ENCODE peak calls at places on chromosomes 1 and 21, in five cellular contexts. One of them, this sample, is unnamed.

GRCh38 chr1:246597340-246597739 is 31.1 kb downstream of the CNST start:
- DNase-seq in GM04504: peak; percentile 86
- DNase-seq in foreskin fibroblast: peak; percentile 72
- DNase-seq in epithelial cell of prostate: peak; percentile 49
- DNase-seq in DMS153: peak; percentile 77
- DNase-seq in this sample: peak; percentile 54

GRCh38 chr1:219580019-219580676 is 32.8 kb downstream of the ZC3H11B start:
- DNase-seq in DMS153: no peak
- DNase-seq in epithelial cell of prostate: no peak
- DNase-seq in GM04504: no peak
- DNase-seq in foreskin fibroblast: no peak
- DNase-seq in this sample: no peak

GRCh38 chr1:12464627-12465056 is 153.4 kb downstream of the DHRS3 start:
- DNase-seq in epithelial cell of prostate: no peak
- DNase-seq in GM04504: peak; percentile 87
- DNase-seq in DMS153: no peak
- DNase-seq in foreskin fibroblast: peak; percentile 91
- DNase-seq in this sample: no peak

GRCh38 chr1:117654485-117655219 is 48.8 kb downstream of the TENT5C start:
- DNase-seq in foreskin fibroblast: no peak
- DNase-seq in GM04504: no peak
- DNase-seq in DMS153: no peak
- DNase-seq in epithelial cell of prostate: no peak
- DNase-seq in this sample: no peak

GRCh38 chr21:15935530-15935929 is 205.7 kb downstream of the USP25 start:
- DNase-seq in foreskin fibroblast: no peak
- DNase-seq in GM04504: no peak
- DNase-seq in epithelial cell of prostate: no peak
- DNase-seq in DMS153: no peak
- DNase-seq in this sample: peak; percentile 80

GRCh38 chr1:84892657-84893618 is at the start of gene LPAR3:
- DNase-seq in foreskin fibroblast: peak; percentile 72
- DNase-seq in GM04504: no peak
- DNase-seq in DMS153: no peak
- DNase-seq in epithelial cell of prostate: no peak
- DNase-seq in this sample: no peak

GRCh38 chr1:239617259-239617658 is 230.9 kb downstream of the CHRM3 start:
- DNase-seq in epithelial cell of prostate: no peak
- DNase-seq in GM04504: no peak
- DNase-seq in DMS153: no peak
- DNase-seq in foreskin fibroblast: no peak
- DNase-seq in this sample: no peak

GRCh38 chr1:51564124-51564523 is 45.1 kb upstream of the EPS15 start:
- DNase-seq in foreskin fibroblast: peak; percentile 70
- DNase-seq in DMS153: no peak
- DNase-seq in GM04504: no peak
- DNase-seq in epithelial cell of prostate: no peak
- DNase-seq in this sample: peak; percentile 72

GRCh38 chr1:67630438-67631045 is 54.5 kb upstream of the GADD45A start:
- DNase-seq in GM04504: no peak
- DNase-seq in foreskin fibroblast: no peak
- DNase-seq in DMS153: no peak
- DNase-seq in epithelial cell of prostate: no peak
- DNase-seq in this sample: no peak

GRCh38 chr1:188723332-188724020 is 1754.2 kb downstream of the BRINP3 start:
- DNase-seq in DMS153: no peak
- DNase-seq in epithelial cell of prostate: no peak
- DNase-seq in foreskin fibroblast: no peak
- DNase-seq in GM04504: no peak
- DNase-seq in this sample: no peak

GRCh38 chr1:71351438-71351837 is 270.6 kb upstream of the ZRANB2 start:
- DNase-seq in epithelial cell of prostate: no peak
- DNase-seq in DMS153: no peak
- DNase-seq in foreskin fibroblast: peak; percentile 83
- DNase-seq in GM04504: no peak
- DNase-seq in this sample: peak; percentile 29

GRCh38 chr1:145855426-145855948 is 3.4 kb downstream of the PIAS3 start:
- DNase-seq in epithelial cell of prostate: no peak
- DNase-seq in DMS153: no peak
- DNase-seq in foreskin fibroblast: no peak
- DNase-seq in GM04504: no peak
- DNase-seq in this sample: no peak

GRCh38 chr1:970973-971730 is 4.9 kb downstream of the PLEKHN1 start:
- DNase-seq in DMS153: no peak
- DNase-seq in GM04504: no peak
- DNase-seq in epithelial cell of prostate: no peak
- DNase-seq in foreskin fibroblast: no peak
- DNase-seq in this sample: no peak

GRCh38 chr1:154117642-154118041 is 37.2 kb downstream of the NUP210L start:
- DNase-seq in GM04504: no peak
- DNase-seq in epithelial cell of prostate: no peak
- DNase-seq in foreskin fibroblast: no peak
- DNase-seq in DMS153: no peak
- DNase-seq in this sample: no peak

GRCh38 chr1:205667909-205668643 is 12.2 kb downstream of the SLC45A3 start:
- DNase-seq in DMS153: no peak
- DNase-seq in epithelial cell of prostate: no peak
- DNase-seq in GM04504: no peak
- DNase-seq in foreskin fibroblast: no peak
- DNase-seq in this sample: no peak

GRCh38 chr1:158087320-158087927 is 93.3 kb upstream of the CD1D start:
- DNase-seq in GM04504: peak; percentile 40
- DNase-seq in epithelial cell of prostate: no peak
- DNase-seq in DMS153: peak; percentile 44
- DNase-seq in foreskin fibroblast: peak; percentile 85
- DNase-seq in this sample: peak; percentile 54

GRCh38 chr1:151715726-151716404 is 738 bp downstream of the CELF3 start:
- DNase-seq in epithelial cell of prostate: no peak
- DNase-seq in GM04504: no peak
- DNase-seq in DMS153: peak; percentile 34
- DNase-seq in foreskin fibroblast: no peak
- DNase-seq in this sample: no peak

GRCh38 chr1:21437341-21437640 is 2.6 kb upstream of the NBPF3 start:
- DNase-seq in foreskin fibroblast: no peak
- DNase-seq in GM04504: no peak
- DNase-seq in DMS153: no peak
- DNase-seq in epithelial cell of prostate: no peak
- DNase-seq in this sample: no peak

GRCh38 chr1:84208935-84209334 is 64.9 kb downstream of the PRKACB start:
- DNase-seq in epithelial cell of prostate: peak; percentile 14
- DNase-seq in foreskin fibroblast: no peak
- DNase-seq in GM04504: no peak
- DNase-seq in DMS153: no peak
- DNase-seq in this sample: peak; percentile 66

GRCh38 chr1:118155106-118155505 is 29.9 kb downstream of the SPAG17 start:
- DNase-seq in foreskin fibroblast: no peak
- DNase-seq in DMS153: no peak
- DNase-seq in GM04504: no peak
- DNase-seq in epithelial cell of prostate: no peak
- DNase-seq in this sample: no peak

GRCh38 chr1:233211595-233211994 is 83.9 kb downstream of the PCNX2 start:
- DNase-seq in GM04504: no peak
- DNase-seq in foreskin fibroblast: peak; percentile 15
- DNase-seq in epithelial cell of prostate: no peak
- DNase-seq in DMS153: no peak
- DNase-seq in this sample: no peak

GRCh38 chr1:157862114-157863070 is 20.8 kb upstream of the CD5L start:
- DNase-seq in DMS153: no peak
- DNase-seq in GM04504: no peak
- DNase-seq in foreskin fibroblast: no peak
- DNase-seq in epithelial cell of prostate: peak; percentile 51
- DNase-seq in this sample: peak; percentile 47

GRCh38 chr1:221101792-221102191 is 222.5 kb downstream of the HLX start:
- DNase-seq in foreskin fibroblast: peak; percentile 81
- DNase-seq in epithelial cell of prostate: no peak
- DNase-seq in GM04504: peak; percentile 74
- DNase-seq in DMS153: no peak
- DNase-seq in this sample: peak; percentile 81

GRCh38 chr1:235022341-235023196 is 106.1 kb downstream of the TOMM20 start:
- DNase-seq in foreskin fibroblast: no peak
- DNase-seq in epithelial cell of prostate: no peak
- DNase-seq in GM04504: no peak
- DNase-seq in DMS153: no peak
- DNase-seq in this sample: no peak

GRCh38 chr1:55252942-55253589 is 37.9 kb upstream of the USP24 start:
- DNase-seq in foreskin fibroblast: no peak
- DNase-seq in DMS153: no peak
- DNase-seq in epithelial cell of prostate: no peak
- DNase-seq in GM04504: no peak
- DNase-seq in this sample: no peak

GRCh38 chr1:176944606-176945005 is 219.9 kb downstream of the ASTN1 start:
- DNase-seq in GM04504: no peak
- DNase-seq in foreskin fibroblast: no peak
- DNase-seq in DMS153: no peak
- DNase-seq in epithelial cell of prostate: no peak
- DNase-seq in this sample: no peak

GRCh38 chr1:28144203-28145135 is 32.0 kb downstream of the PTAFR start:
- DNase-seq in foreskin fibroblast: peak; percentile 57
- DNase-seq in DMS153: no peak
- DNase-seq in GM04504: peak; percentile 30
- DNase-seq in epithelial cell of prostate: peak; percentile 74
- DNase-seq in this sample: peak; percentile 96

GRCh38 chr21:38984982-38985422 is 179.3 kb downstream of the ETS2 start:
- DNase-seq in epithelial cell of prostate: no peak
- DNase-seq in DMS153: no peak
- DNase-seq in GM04504: peak; percentile 87
- DNase-seq in foreskin fibroblast: peak; percentile 92
- DNase-seq in this sample: peak; percentile 23

GRCh38 chr1:26049531-26050254 is 3.8 kb upstream of the SLC30A2 start:
- DNase-seq in GM04504: no peak
- DNase-seq in foreskin fibroblast: peak; percentile 23
- DNase-seq in epithelial cell of prostate: no peak
- DNase-seq in DMS153: no peak
- DNase-seq in this sample: peak; percentile 80

GRCh38 chr21:33126569-33126968 is 56.6 kb downstream of the OLIG1 start:
- DNase-seq in DMS153: no peak
- DNase-seq in GM04504: no peak
- DNase-seq in foreskin fibroblast: no peak
- DNase-seq in epithelial cell of prostate: no peak
- DNase-seq in this sample: no peak

This sample was measured in renal cortical epithelial cell.